ENCODE peak calls at places on chromosomes 1 and 21, in ten cellular contexts. E is A549, J is mesothelial cell of epicardium, M is IMR-90, Q is glutamatergic neuron, N is hepatocyte, F is WTC11, K is brain microvascular endothelial cell, C is foreskin fibroblast, R is MM.1S. S is an unnamed sample.

GRCh38 chr1:155037851-155038441 is 4.3 kb downstream of the DCST1 start:
- DNase-seq in E (no peak), J (no peak), M (no peak), Q (no peak), N (no peak), F (no peak), K (no peak), C (no peak), R (no peak), S (no peak)

GRCh38 chr1:3064296-3064850 is 4.6 kb upstream of the PRDM16 start:
- DNase-seq in E (no peak), J (no peak), M (no peak), Q (no peak), N (no peak), F (no peak), K (no peak), C (no peak), R (no peak), S (peak)

GRCh38 chr1:234537236-234537635 is 58.3 kb upstream of the TARBP1 start:
- DNase-seq in E (no peak), J (no peak), M (no peak), Q (no peak), N (no peak), F (no peak), K (no peak), C (no peak), R (no peak), S (no peak)

GRCh38 chr1:195202271-195202670 is 1406.0 kb downstream of the KCNT2 start:
- DNase-seq in E (no peak), J (no peak), M (peak), Q (no peak), N (peak), F (no peak), K (no peak), C (no peak), R (no peak), S (no peak)

GRCh38 chr21:8994640-8995511 is 1526.5 kb upstream of the TPTE start:
- DNase-seq in E (peak), J (no peak), M (no peak), Q (no peak), N (no peak), F (no peak), K (no peak), C (no peak), R (no peak), S (no peak)

GRCh38 chr1:54813479-54814147 is 12.5 kb upstream of the TTC22 start:
- DNase-seq in E (no peak), J (no peak), M (no peak), Q (no peak), N (no peak), F (no peak), K (no peak), C (no peak), R (no peak), S (no peak)

GRCh38 chr1:30518186-30518585 is 205.2 kb downstream of the MATN1 start:
- DNase-seq in E (no peak), J (no peak), M (no peak), Q (no peak), N (no peak), F (no peak), K (no peak), C (no peak), R (no peak), S (no peak)

GRCh38 chr1:204449631-204450280 is 38.1 kb upstream of the PPP1R15B start:
- DNase-seq in E (no peak), J (no peak), M (no peak), Q (no peak), N (no peak), F (no peak), K (no peak), C (no peak), R (no peak), S (no peak)

GRCh38 chr21:34513109-34513675 is 1.2 kb upstream of the KCNE1 start:
- DNase-seq in E (no peak), J (no peak), M (no peak), Q (no peak), N (no peak), F (no peak), K (no peak), C (peak), R (no peak), S (no peak)

GRCh38 chr1:183777359-183777758 is 27.6 kb upstream of the RGL1 start:
- DNase-seq in E (peak), J (no peak), M (peak), Q (no peak), N (no peak), F (no peak), K (no peak), C (peak), R (no peak), S (no peak)

GRCh38 chr1:45793942-45794604 is 9.3 kb upstream of the MAST2 start:
- DNase-seq in E (no peak), J (no peak), M (no peak), Q (no peak), N (no peak), F (no peak), K (no peak), C (peak), R (no peak), S (no peak)

GRCh38 chr1:218247339-218247738 is 37.8 kb upstream of the RRP15 start:
- DNase-seq in E (no peak), J (no peak), M (no peak), Q (no peak), N (no peak), F (no peak), K (no peak), C (no peak), R (no peak), S (no peak)

GRCh38 chr1:218254296-218254918 is 30.7 kb upstream of the RRP15 start:
- DNase-seq in E (no peak), J (no peak), M (no peak), Q (no peak), N (no peak), F (no peak), K (no peak), C (no peak), R (no peak), S (no peak)

GRCh38 chr1:218249757-218250156 is 35.3 kb upstream of the RRP15 start:
- DNase-seq in E (no peak), J (no peak), M (no peak), Q (no peak), N (no peak), F (no peak), K (no peak), C (no peak), R (no peak), S (no peak)

DNA sequence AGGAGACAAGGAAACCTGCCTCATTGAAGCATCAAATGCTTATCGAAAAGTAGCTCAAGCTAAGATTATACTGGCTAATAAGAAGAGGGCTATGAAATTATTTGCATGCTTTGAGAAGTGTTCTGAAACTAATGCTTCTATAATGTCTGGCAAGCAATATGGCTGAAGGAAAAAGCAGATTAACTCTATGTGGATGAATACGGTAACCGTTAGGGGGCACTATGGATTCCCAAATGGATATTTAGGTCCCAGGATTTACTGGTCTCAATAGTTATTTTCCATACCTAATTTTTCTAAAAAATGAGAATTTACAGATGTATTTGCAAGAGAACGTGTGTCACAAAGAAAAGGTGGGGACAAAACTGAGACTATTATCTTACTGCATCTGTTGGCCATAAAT is 34.6 kb upstream of the RRP15 start:
- DNase-seq in E (no peak), J (no peak), M (no peak), Q (no peak), N (no peak), F (no peak), K (no peak), C (peak), R (no peak), S (no peak)
- TF ChIP-seq CTCF in E (no peak), J (no peak), M (peak), Q (no peak), N (no peak), F (no peak), K (no peak), C (no peak), R (no peak), S (no peak)

DNA sequence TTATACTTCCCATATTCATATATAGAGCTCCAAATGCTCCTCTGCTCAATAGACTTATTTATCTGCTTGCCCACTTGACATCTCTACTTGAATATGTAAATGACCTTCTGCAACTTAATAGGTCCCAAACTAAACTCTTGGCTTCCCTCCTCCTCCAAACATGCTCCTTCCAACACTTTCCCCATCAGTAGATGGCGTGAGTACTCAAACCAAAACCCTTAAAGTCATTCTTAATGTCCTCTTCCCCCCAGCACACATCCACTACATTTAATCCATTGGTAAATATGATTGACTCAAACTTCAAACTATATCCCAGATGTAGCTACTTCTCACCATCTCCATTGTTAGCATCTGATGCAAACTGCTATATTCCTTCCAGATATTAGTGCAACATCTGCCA is 48.5 kb upstream of the PBX1 start:
- DNase-seq in E (peak), J (no peak), M (peak), Q (no peak), N (no peak), F (no peak), K (peak), C (peak), R (peak), S (no peak)
- TF ChIP-seq CTCF in E (no peak), J (no peak), M (peak), Q (no peak), N (no peak), F (no peak), K (no peak), C (no peak), R (no peak), S (no peak)

DNA sequence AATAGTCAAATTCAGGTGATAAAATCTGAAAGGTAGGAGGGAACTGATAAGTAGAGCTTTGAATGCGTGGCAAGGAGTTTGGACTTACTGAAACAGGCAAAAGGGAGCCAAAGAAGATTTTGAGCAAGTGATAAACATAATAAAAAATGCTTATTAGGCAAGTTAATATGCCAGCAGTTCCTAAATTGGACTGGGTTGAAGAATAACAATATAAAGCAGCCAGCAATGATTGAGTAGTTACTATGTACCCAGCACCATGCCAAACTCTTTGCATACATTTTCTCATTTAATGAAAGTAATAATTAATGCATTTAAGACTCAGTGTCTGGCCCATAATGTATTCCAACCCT is 23.8 kb upstream of the AHCYL1 start:
- DNase-seq in E (no peak), J (no peak), M (no peak), Q (no peak), N (no peak), F (no peak), K (no peak), C (no peak), R (no peak), S (no peak)
- TF ChIP-seq CTCF in E (no peak), J (no peak), M (no peak), Q (no peak), N (no peak), F (no peak), K (no peak), C (no peak), R (no peak), S (no peak)

DNA sequence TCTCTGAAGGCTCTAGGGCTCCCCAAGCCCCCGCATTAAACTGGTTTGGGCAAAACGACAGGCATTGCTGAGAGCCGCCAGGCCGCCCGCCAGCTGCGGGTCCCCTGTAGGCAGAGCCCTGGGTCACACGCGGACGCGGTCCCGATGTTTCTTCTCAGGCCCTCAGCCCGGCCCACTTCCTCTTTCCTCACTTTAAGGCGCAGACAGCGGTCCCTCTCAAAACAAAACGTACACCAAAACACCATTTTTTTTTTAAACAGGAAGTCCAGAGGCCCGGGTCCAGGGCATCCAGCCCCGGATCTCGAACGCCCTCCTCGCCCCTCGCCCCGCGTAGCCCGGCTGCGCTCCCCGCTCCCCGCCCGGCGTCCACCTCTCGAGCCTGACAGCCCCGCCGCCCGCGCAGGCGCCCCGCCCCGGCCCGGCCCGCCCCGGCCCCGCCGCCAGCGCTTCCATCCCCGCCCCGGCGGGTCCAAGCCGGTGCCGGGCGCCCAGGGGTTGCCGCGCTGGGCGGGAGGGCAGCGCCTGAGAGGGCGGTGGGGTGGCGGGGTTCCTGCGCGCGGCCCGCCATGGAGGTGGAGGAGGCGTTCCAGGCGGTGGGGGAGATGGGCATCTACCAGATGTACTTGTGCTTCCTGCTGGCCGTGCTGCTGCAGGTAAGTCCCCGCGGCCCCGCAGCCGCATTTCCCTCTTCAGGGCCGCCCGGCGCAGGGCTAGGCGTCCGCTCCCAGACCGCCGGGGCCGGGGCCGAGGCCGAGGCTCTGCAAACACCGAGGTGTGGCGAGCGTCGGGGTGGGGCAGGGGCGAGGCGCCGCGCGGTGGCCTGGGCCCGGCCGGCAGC is at the start of gene SLC22A15:
- DNase-seq in E (peak), J (peak), M (no peak), Q (peak), N (peak), F (peak), K (no peak), C (peak), R (peak), S (peak)
- TF ChIP-seq CTCF in E (no peak), J (no peak), M (no peak), Q (no peak), N (no peak), F (no peak), K (no peak), C (no peak), R (no peak), S (no peak)

DNA sequence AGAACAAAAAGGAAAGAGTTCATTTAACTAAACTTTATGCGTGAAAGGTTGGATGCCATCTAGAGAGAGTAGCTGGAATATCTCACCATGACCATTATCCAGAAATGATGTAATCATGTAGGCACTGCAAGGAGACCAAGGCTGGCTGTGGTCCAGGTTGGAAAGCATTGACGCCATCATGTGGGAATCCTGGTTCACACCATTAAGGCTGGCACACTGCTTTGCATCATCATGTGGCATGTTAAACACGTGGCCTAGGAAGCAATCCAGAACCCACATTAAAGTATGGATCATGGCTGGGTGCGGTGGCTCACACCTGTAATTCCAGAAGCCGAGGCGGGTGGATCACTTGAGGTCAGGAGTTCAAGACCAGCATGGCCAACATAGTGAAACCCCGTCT is 4.3 kb downstream of the ADAMTS1 start:
- DNase-seq in E (peak), J (no peak), M (peak), Q (no peak), N (peak), F (no peak), K (peak), C (peak), R (no peak), S (no peak)
- TF ChIP-seq CTCF in E (no peak), J (no peak), M (peak), Q (no peak), N (no peak), F (no peak), K (peak), C (no peak), R (no peak), S (no peak)

GRCh38 chr1:226799634-226800281 is 60.7 kb upstream of the ITPKB start:
- DNase-seq in E (no peak), J (no peak), M (no peak), Q (no peak), N (peak), F (no peak), K (no peak), C (no peak), R (no peak), S (no peak)
- TF ChIP-seq CTCF in E (no peak), J (no peak), M (no peak), Q (no peak), N (no peak), F (no peak), K (no peak), C (no peak), R (no peak), S (no peak)

DNA sequence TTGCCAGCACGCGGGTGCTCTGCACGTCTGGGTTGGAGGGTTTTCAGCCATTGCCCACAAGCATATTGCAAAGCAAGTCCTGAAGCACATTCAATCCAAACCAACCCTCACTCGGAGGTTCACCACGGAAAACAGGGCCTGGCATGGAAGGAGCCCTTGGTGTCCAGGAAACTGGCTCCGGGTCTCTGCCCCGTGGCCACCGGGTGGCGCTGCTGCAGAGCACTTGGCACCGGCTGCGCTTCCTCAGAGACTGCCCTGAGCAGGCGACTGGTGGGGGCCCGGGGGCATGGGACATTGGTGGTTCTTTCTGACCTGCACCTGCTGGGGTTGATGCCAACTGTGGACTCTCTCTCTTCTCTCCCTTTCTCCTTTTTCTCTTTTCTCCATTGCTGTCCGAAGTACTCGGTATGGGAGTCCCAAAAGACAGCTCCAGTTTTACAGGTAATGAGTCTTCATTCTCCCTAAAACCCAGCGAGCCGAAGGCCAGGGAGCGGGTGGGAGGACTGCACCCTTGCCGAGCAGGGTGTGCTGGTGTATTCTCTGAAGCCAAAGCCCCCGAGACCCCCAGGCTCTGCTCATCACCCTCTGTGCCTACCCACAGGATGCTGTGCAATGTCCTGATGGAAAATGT is 4.1 kb upstream of the KCNAB2 start:
- DNase-seq in E (peak), J (no peak), M (no peak), Q (peak), N (peak), F (peak), K (peak), C (peak), R (no peak), S (no peak)
- TF ChIP-seq CTCF in E (peak), J (peak), M (peak), Q (peak), N (peak), F (peak), K (peak), C (peak), R (peak), S (no peak)

DNA sequence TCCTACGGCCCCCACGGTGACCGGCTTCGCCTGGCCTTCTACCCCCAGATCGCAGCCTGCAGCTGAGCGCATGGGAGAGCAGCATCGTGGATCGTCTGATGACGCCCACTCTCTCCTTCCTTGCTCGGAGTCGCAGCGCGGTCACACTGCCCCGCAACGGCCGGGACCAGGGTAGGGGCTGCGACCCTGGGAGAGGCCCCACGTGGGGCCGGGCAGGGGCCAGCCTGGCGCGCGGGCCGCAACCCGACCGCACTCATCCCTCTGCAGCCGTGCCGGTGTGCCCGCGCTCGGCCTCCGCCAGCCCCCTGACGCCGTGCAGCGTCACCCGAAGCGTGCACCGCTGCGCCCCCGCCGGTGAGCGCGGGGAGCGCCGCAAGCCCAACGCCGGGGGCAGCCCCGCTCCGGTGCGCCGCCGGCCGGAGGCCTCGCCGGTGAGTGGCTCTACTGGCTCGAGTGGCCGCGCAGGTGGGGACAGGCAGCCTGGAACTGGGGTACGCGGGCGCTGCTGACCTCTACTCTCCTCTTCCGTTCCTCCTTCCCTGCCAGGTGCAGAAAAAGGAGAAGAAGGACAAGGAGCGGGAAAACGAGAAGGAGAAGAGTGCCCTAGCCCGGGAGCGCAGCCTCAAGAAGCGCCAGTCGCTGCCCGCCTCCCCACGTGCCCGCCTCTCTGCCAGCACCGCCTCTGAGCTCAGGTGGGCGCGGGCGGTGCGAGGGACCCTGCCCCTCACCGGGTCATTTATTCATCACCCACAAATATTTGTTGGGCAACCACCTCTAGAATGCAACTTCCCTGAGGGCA is 20.4 kb downstream of the MAP7D1 start:
- DNase-seq in E (no peak), J (no peak), M (no peak), Q (peak), N (no peak), F (peak), K (no peak), C (no peak), R (no peak), S (no peak)
- TF ChIP-seq CTCF in E (no peak), J (no peak), M (no peak), Q (peak), N (no peak), F (peak), K (no peak), C (no peak), R (no peak), S (no peak)

DNA sequence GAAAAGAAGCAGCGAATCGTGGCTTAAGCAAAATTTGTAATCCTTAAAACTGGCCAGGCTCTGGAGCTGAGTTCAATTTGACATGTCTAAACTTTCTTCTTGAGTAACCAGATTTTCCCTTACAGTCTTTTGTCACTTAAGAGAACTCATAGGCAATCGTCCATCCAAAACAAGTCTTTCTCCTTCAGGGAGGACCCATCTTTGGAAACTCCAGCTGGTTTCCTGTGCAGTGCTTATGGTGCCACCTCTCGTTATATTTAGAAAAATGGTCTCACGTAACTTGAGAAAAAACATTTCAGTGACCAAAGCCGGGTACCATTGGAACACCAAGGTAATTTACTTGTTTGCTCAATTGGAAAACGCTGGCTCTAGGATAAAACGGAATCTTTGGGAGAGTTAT is 1.9 kb upstream of the PTTG1IP start:
- DNase-seq in E (peak), J (no peak), M (peak), Q (no peak), N (no peak), F (no peak), K (no peak), C (peak), R (peak), S (no peak)
- TF ChIP-seq CTCF in E (no peak), J (no peak), M (no peak), Q (no peak), N (no peak), F (no peak), K (peak), C (no peak), R (peak), S (no peak)